ENCODE peak calls at places on chromosomes 4 and X, in four cellular contexts. One of them, this sample, is unnamed. For H3K4me1, the result is how much of the 10 kb centered on the place peaks cover.

GRCh38 chr4:160213377-160213776 is 1110.5 kb downstream of the RAPGEF2 start:
- DNase-seq in ovary: no peak
- DNase-seq in HCT116: no peak
- DNase-seq in adrenal gland: no peak
- DNase-seq in this sample: no peak

GRCh38 chrX:101362757-101363156 is 14.2 kb upstream of the TIMM8A start:
- DNase-seq in ovary: no peak
- DNase-seq in adrenal gland: no peak
- DNase-seq in HCT116: no peak
- DNase-seq in this sample: no peak

GRCh38 chrX:10327651-10328050 is 170.9 kb downstream of the CLCN4 start:
- DNase-seq in HCT116: peak
- DNase-seq in ovary: no peak
- DNase-seq in adrenal gland: no peak
- DNase-seq in this sample: no peak

GRCh38 chr4:20760053-20760452 is 59.8 kb downstream of the PACRGL start:
- DNase-seq in ovary: no peak
- DNase-seq in adrenal gland: no peak
- DNase-seq in HCT116: no peak
- DNase-seq in this sample: no peak

GRCh38 chrX:153744210-153745066 is 19.6 kb upstream of the PLXNB3 start:
- DNase-seq in adrenal gland: peak
- DNase-seq in ovary: peak
- DNase-seq in HCT116: no peak
- DNase-seq in this sample: peak

GRCh38 chr4:181911420-181911819 is 331.8 kb upstream of the TENM3 start:
- DNase-seq in ovary: no peak
- DNase-seq in adrenal gland: no peak
- DNase-seq in HCT116: no peak
- DNase-seq in this sample: no peak

GRCh38 chr4:128556756-128557155 is 252.7 kb upstream of the JADE1 start:
- DNase-seq in adrenal gland: no peak
- DNase-seq in HCT116: no peak
- DNase-seq in ovary: no peak
- DNase-seq in this sample: no peak

GRCh38 chrX:128754130-128754529 is 701.9 kb upstream of the ACTRT1 start:
- DNase-seq in ovary: no peak
- DNase-seq in adrenal gland: no peak
- DNase-seq in HCT116: no peak
- DNase-seq in this sample: no peak

GRCh38 chr4:3781193-3781886 is 15.2 kb downstream of the ADRA2C start:
- DNase-seq in adrenal gland: no peak
- DNase-seq in HCT116: peak
- DNase-seq in ovary: no peak
- DNase-seq in this sample: no peak

GRCh38 chr4:6338175-6338950 is 68.7 kb downstream of the WFS1 start:
- DNase-seq in HCT116: no peak
- DNase-seq in adrenal gland: no peak
- DNase-seq in ovary: no peak
- DNase-seq in this sample: no peak

GRCh38 chrX:283115-283845 is 2.1 kb downstream of the PLCXD1 start:
- DNase-seq in HCT116: peak
- DNase-seq in ovary: peak
- DNase-seq in adrenal gland: peak
- DNase-seq in this sample: peak

GRCh38 chr4:156584100-156584499 is 387.5 kb downstream of the PDGFC start:
- DNase-seq in ovary: no peak
- DNase-seq in HCT116: no peak
- DNase-seq in adrenal gland: no peak
- DNase-seq in this sample: no peak

GRCh38 chrX:63686878-63687714 is 97.9 kb downstream of the ARHGEF9 start:
- DNase-seq in HCT116: peak
- DNase-seq in ovary: no peak
- DNase-seq in adrenal gland: no peak
- DNase-seq in this sample: no peak

GRCh38 chrX:108439434-108439883 is at the start of gene COL4A5:
- DNase-seq in ovary: peak
- DNase-seq in adrenal gland: peak
- DNase-seq in HCT116: peak
- DNase-seq in this sample: peak

GRCh38 chrX:24169211-24169610 is 19.7 kb downstream of the ZFX start:
- DNase-seq in ovary: no peak
- DNase-seq in HCT116: no peak
- DNase-seq in adrenal gland: no peak
- DNase-seq in this sample: no peak

GRCh38 chr4:110970642-110971041 is 347.8 kb upstream of the PITX2 start:
- DNase-seq in adrenal gland: peak
- DNase-seq in ovary: no peak
- DNase-seq in HCT116: peak
- DNase-seq in this sample: no peak

GRCh38 chrX:80812176-80812575 is 2.5 kb upstream of the BRWD3 start:
- DNase-seq in ovary: no peak
- DNase-seq in HCT116: no peak
- DNase-seq in adrenal gland: peak
- DNase-seq in this sample: peak

GRCh38 chr4:80197601-80198444 is 520 bp downstream of the PRDM8 start:
- DNase-seq in adrenal gland: no peak
- DNase-seq in HCT116: no peak
- DNase-seq in ovary: peak
- DNase-seq in this sample: no peak

GRCh38 chr4:35325908-35326453 is 918.3 kb downstream of the ARAP2 start:
- DNase-seq in HCT116: no peak
- DNase-seq in ovary: no peak
- DNase-seq in adrenal gland: no peak
- DNase-seq in this sample: no peak

GRCh38 chrX:119692241-119693031 is 532 bp downstream of the SEPTIN6 start:
- DNase-seq in HCT116: no peak
- DNase-seq in ovary: peak
- DNase-seq in adrenal gland: peak
- DNase-seq in this sample: peak

GRCh38 chr4:52751349-52751911 is at the start of gene ERVMER34-1:
- DNase-seq in HCT116: peak
- DNase-seq in ovary: peak
- DNase-seq in adrenal gland: peak
- DNase-seq in this sample: peak

GRCh38 chr4:135120190-135120589 is 918.6 kb upstream of the PABPC4L start:
- DNase-seq in adrenal gland: no peak
- DNase-seq in HCT116: no peak
- DNase-seq in ovary: no peak
- DNase-seq in this sample: no peak

GRCh38 chr4:150619032-150619431 is 37.1 kb downstream of the MAB21L2 start:
- DNase-seq in adrenal gland: no peak
- DNase-seq in HCT116: no peak
- DNase-seq in ovary: no peak
- DNase-seq in this sample: no peak

GRCh38 chr4:180407273-180407885 is 1835.8 kb upstream of the TENM3 start:
- DNase-seq in HCT116: no peak
- DNase-seq in adrenal gland: no peak
- DNase-seq in ovary: no peak
- DNase-seq in this sample: no peak

GRCh38 chr4:74543247-74543670 is 98.3 kb downstream of the AREG start:
- DNase-seq in HCT116: no peak
- DNase-seq in ovary: no peak
- DNase-seq in adrenal gland: no peak
- DNase-seq in this sample: no peak
- H3K4me1 ChIP-seq in HCT116: half or more
- H3K4me1 ChIP-seq in ovary: under half
- H3K4me1 ChIP-seq in adrenal gland: under half
- H3K4me1 ChIP-seq in this sample: under half

GRCh38 chrX:149940015-149940716 is 1.9 kb upstream of the EOLA2 start:
- DNase-seq in adrenal gland: peak
- DNase-seq in ovary: peak
- DNase-seq in HCT116: peak
- DNase-seq in this sample: peak

GRCh38 chrX:149939271-149940014 is 1.2 kb upstream of the EOLA2 start:
- DNase-seq in adrenal gland: peak
- DNase-seq in HCT116: peak
- DNase-seq in ovary: peak
- DNase-seq in this sample: peak

GRCh38 chrX:149937881-149938426 is 337 bp downstream of the EOLA2 start:
- DNase-seq in HCT116: no peak
- DNase-seq in ovary: no peak
- DNase-seq in adrenal gland: peak
- DNase-seq in this sample: peak

DNA sequence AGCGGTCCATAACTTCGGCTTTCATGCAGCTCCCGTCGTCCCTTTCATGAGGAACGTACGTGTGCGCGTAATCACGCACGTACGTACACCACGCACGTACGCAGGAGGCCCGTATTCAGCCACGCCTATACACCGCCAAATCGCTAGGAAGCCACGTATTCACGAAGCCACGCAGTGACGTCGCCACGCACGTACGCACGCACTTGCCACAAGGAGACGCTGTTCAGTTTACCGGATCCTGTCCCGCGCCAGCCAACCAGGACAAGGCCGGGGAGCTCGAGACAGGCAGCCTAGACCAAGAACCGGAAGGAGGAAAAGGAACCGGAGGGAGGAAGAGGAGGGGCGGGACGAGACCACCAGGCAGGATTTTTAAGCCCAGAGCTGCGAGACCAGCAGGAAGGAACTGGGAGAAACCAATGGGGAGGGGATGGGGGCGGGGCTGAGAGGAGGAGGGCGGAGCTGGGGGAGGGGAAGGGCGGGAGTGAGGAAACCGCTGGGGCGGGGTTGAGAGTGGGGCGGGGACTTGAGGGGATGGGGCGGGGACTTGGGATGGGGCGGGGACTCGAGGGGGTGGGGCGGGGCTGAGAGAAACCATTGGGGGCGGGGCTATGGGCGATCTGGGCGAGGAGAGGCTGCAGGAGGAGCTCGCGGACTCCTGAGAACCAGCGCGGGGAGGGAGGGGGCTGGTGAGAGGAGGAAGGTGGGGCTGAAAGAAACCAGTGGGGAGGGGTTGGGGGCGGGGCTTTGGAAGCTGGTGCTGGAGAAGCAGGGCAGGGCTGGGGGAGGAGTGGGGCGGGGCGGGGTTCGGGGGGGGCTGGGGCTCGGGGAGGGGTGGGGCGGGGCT is at the start of gene EOLA2:
- DNase-seq in adrenal gland: peak
- DNase-seq in HCT116: peak
- DNase-seq in ovary: peak
- DNase-seq in this sample: peak
- TF ChIP-seq POLR2A in adrenal gland: peak
- TF ChIP-seq POLR2A in HCT116: peak
- TF ChIP-seq POLR2A in ovary: peak
- TF ChIP-seq POLR2A in this sample: peak

DNA sequence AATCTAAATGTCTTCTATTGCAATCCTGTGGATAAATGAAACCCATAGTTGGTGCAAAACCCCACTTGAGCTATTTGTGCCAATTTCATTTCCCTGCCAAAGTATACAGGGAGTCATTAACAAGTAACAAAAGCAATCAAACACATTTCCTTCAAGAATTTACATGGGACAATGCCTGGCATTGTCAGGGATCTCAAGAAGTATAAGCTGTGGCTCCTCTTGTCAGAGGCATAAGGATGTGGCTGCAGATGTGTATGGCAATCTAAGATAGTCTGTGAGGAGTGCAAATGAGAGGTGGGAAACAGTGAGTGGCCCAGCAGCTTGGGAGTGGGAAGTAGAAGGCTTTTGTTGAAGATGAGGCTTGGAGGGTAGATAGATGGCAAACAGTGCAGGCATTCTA is 58.0 kb upstream of the SCML1 start:
- DNase-seq in HCT116: no peak
- DNase-seq in ovary: no peak
- DNase-seq in adrenal gland: no peak
- DNase-seq in this sample: no peak
- H3K4me3 ChIP-seq in HCT116: no peak
- H3K4me3 ChIP-seq in ovary: no peak
- H3K4me3 ChIP-seq in adrenal gland: no peak
- H3K4me3 ChIP-seq in this sample: no peak

DNA sequence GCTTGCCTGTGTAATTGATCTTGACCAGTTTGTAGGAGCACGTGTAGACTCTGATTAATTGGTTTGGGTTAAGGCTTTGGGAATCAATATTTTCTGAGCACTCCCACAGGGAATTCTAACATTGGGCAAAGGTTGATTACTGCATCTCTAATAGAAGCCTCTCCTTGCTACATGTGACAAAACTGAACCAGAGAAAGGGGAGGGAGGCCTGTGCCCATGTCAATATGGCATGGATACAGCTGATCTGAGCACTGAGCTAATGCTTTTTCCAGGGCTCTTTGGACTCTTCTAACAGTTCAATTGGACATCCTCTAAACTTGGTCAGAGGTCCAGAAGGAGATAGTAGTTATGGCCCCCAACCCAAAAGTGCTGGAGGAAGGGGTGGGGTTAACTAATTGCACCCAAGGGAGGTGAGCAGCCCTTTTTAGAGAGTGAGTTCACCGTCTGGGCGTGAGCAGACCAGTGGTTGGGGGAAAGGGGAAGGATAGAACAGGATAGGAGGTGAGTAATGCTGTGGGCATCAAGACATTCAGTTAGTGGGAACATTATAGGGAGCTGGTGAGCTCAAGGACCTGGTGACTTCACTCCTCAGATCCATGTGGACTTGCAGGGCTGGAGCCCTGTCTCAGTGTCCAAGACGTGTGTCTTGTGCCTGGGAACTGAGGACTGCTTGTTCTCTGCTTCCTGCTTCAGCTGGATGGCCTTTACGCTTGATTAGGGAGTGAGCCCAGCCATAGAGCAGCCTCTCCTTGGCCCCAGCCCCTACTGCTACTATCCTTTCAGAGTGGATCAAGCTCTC is 22.8 kb downstream of the MSN start:
- DNase-seq in HCT116: no peak
- DNase-seq in adrenal gland: no peak
- DNase-seq in ovary: no peak
- DNase-seq in this sample: peak
- H3K4me1 ChIP-seq in HCT116: under half
- H3K4me1 ChIP-seq in adrenal gland: under half
- H3K4me1 ChIP-seq in ovary: under half
- H3K4me1 ChIP-seq in this sample: half or more

DNA sequence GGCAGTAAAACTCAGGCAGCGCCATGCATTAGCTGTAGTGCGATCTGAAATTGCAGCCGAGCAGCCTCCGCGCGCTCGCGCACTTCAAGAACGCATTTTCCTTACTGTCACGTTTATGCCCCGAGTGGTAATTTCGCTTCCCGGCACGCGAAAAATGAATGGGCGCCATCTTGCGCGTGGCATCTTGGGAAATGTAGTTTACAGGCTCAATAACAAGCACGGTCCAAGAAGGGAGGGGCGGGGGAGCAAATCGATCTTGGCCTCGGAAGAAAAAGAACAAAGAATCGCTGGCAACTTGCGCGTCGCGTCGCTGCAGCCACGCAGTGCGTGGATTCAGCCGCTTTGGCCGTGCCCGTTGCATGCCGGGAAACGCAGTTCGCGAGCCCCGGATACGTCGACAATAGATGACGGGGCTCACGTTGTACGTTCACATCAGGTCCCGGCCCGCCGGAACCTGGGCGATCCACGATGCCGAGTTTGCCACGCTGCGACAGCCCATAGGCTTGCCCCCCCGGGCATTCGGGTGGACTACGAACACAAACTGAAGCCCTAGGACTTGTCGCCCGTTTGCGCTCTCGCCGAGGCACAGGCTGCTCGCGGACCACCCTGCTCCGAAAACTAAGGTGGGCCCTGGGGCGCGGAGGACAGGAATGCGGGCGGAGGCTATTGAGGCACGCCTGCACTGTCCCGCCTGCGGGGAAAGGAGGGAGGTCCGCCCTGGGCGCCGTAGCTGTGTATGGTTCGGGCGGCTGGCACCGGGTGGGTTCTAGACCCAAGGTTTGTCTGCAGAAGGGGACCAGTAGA is at the start of gene FTSJ1:
- DNase-seq in adrenal gland: peak
- DNase-seq in HCT116: peak
- DNase-seq in ovary: peak
- DNase-seq in this sample: peak
- TF ChIP-seq POLR2A in adrenal gland: peak
- TF ChIP-seq POLR2A in HCT116: peak
- TF ChIP-seq POLR2A in ovary: peak
- TF ChIP-seq POLR2A in this sample: no peak

This sample was measured in thyroid gland.